ENCODE peak calls at places on chromosomes 2 and 18, in six cellular contexts. A is neural progenitor cell, M is GM23248, L is HepG2, U is K562, C is HCT116. I is an unnamed sample. For H3K4me1, the result is how much of the 10 kb centered on the place peaks cover.

GRCh38 chr18:62637807-62638687 is 77.3 kb upstream of the PHLPP1 start:
- DNase-seq in A (peak), M (peak), L (peak), U (peak), C (peak), I (peak)

GRCh38 chr2:176545627-176546026 is 276.4 kb downstream of the MTX2 start:
- DNase-seq in A (no peak), M (peak), L (no peak), U (no peak), C (no peak), I (no peak)

GRCh38 chr2:24015562-24016375 is 5.9 kb downstream of the MFSD2B start:
- DNase-seq in A (no peak), M (peak), L (peak), U (peak), C (no peak), I (peak)

GRCh38 chr2:15159751-15160177 is 401.4 kb downstream of the NBAS start:
- DNase-seq in A (peak), M (peak), L (peak), U (peak), C (peak), I (peak)

GRCh38 chr2:46963210-46963609 is 47.6 kb upstream of the MCFD2 start:
- DNase-seq in A (no peak), M (no peak), L (no peak), U (no peak), C (no peak), I (no peak)

GRCh38 chr2:29528891-29529520 is 392.4 kb downstream of the ALK start:
- DNase-seq in A (no peak), M (peak), L (no peak), U (no peak), C (no peak), I (peak)

GRCh38 chr2:44547713-44548112 is 186.0 kb downstream of the CAMKMT start:
- DNase-seq in A (no peak), M (no peak), L (no peak), U (peak), C (no peak), I (no peak)

GRCh38 chr2:85826990-85827878 is 61.6 kb downstream of the ST3GAL5 start:
- DNase-seq in A (peak), M (peak), L (peak), U (peak), C (peak), I (peak)

GRCh38 chr2:169732583-169733358 is 861 bp upstream of the KLHL23 start:
- DNase-seq in A (no peak), M (peak), L (peak), U (peak), C (no peak), I (no peak)

GRCh38 chr2:121529439-121530209 is 1.1 kb upstream of the RNU4ATAC start:
- DNase-seq in A (peak), M (peak), L (peak), U (peak), C (no peak), I (peak)

GRCh38 chr2:157856157-157856455 is 20.0 kb downstream of the ACVR1 start:
- DNase-seq in A (no peak), M (peak), L (no peak), U (no peak), C (no peak), I (peak)

GRCh38 chr2:222451270-222451674 is 26.9 kb downstream of the SGPP2 start:
- DNase-seq in A (no peak), M (no peak), L (no peak), U (no peak), C (no peak), I (peak)

GRCh38 chr18:68769423-68769822 is 28.5 kb upstream of the CCDC102B start:
- DNase-seq in A (no peak), M (peak), L (no peak), U (no peak), C (no peak), I (no peak)

GRCh38 chr18:79317718-79318117 is 78.0 kb upstream of the NFATC1 start:
- DNase-seq in A (no peak), M (no peak), L (no peak), U (no peak), C (no peak), I (no peak)

GRCh38 chr2:95166065-95166763 is 605 bp downstream of the ZNF2 start:
- DNase-seq in A (peak), M (no peak), L (peak), U (no peak), C (no peak), I (no peak)

GRCh38 chr2:203812294-203813221 is 55.0 kb upstream of the CTLA4 start:
- DNase-seq in A (no peak), M (no peak), L (peak), U (no peak), C (no peak), I (no peak)

GRCh38 chr18:59202258-59202820 is 17.6 kb upstream of the GRP start:
- DNase-seq in A (no peak), M (peak), L (no peak), U (no peak), C (no peak), I (no peak)

GRCh38 chr2:197254776-197255521 is 55.6 kb downstream of the ANKRD44 start:
- DNase-seq in A (no peak), M (peak), L (no peak), U (no peak), C (no peak), I (no peak)

GRCh38 chr2:197258580-197258979 is 52.0 kb downstream of the ANKRD44 start:
- DNase-seq in A (no peak), M (peak), L (no peak), U (no peak), C (no peak), I (peak)

GRCh38 chr2:197256021-197256420 is 54.6 kb downstream of the ANKRD44 start:
- DNase-seq in A (no peak), M (no peak), L (no peak), U (no peak), C (no peak), I (no peak)

GRCh38 chr2:197255550-197255949 is 55.0 kb downstream of the ANKRD44 start:
- DNase-seq in A (peak), M (peak), L (no peak), U (no peak), C (no peak), I (peak)

GRCh38 chr2:197256771-197257170 is 53.8 kb downstream of the ANKRD44 start:
- DNase-seq in A (no peak), M (no peak), L (no peak), U (no peak), C (no peak), I (no peak)
- H3K4me1 ChIP-seq in A (under half), M (under half), L (under half), U (under half), C (under half), I (under half)

GRCh38 chr2:119225084-119225864 is 1.6 kb downstream of the STEAP3 start:
- DNase-seq in A (no peak), M (no peak), L (peak), U (peak), C (no peak), I (no peak)

GRCh38 chr2:119222213-119222612 is 1.4 kb upstream of the STEAP3 start:
- DNase-seq in A (no peak), M (no peak), L (no peak), U (no peak), C (no peak), I (no peak)

GRCh38 chr2:119224391-119224972 is 848 bp downstream of the STEAP3 start:
- DNase-seq in A (no peak), M (no peak), L (no peak), U (no peak), C (no peak), I (no peak)

GRCh38 chr2:119222863-119223520 is 642 bp upstream of the STEAP3 start:
- DNase-seq in A (no peak), M (no peak), L (no peak), U (no peak), C (no peak), I (no peak)

DNA sequence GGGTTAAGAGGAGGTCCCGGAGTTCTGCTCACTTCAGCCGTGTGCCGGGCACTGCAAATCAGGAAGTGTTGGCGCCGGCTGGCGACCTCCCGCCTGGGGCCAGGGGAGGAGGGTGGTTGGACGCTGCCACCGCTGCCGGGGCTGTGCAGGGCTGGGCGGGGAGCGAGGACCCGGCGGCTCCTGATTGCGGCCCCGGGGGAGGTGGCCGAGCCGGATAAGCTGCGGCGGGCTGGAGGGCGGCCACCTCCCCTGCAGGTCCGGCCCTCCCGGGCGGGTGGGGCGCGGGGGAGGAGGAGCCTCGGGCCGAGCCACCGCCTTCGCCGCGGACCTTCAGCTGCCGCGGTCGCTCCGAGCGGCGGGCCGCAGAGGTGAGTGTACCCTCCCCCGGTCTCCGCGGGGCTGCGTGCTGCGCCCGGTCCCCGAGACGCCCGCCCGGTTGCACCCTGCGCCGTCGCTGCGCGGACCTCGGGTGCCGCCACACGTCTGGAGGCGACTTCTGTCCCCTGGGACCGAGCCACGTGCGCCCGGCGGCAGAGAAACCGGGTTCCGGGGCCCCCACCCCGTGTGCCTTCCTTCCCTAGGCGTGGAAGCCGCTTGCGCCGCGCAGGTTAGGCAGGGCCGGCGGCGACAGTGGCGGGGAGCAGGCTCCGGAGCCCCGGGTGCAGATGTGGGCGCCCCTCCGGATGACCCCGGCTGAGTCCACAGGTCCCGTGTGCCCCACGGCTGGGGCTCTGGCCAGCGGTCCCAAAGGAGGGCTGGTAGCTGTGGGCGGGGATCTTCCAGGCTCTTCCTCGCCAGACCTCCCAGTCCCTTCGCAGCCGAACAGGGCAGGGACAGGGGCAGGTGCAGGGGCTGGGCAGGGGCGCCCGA is at the start of gene STEAP3:
- DNase-seq in A (peak), M (peak), L (peak), U (peak), C (peak), I (peak)
- TF ChIP-seq EZH2 in A (peak), M (no peak), L (no peak), U (no peak), C (no peak), I (no peak)

GRCh38 chr2:216696321-216696720 is 972 bp upstream of the IGFBP5 start:
- DNase-seq in A (no peak), M (no peak), L (no peak), U (no peak), C (no peak), I (no peak)
- H3K4me1 ChIP-seq in A (under half), M (under half), L (under half), U (under half), C (under half), I (under half)

GRCh38 chr2:31327505-31327904 is 87.0 kb downstream of the XDH start:
- DNase-seq in A (no peak), M (no peak), L (no peak), U (no peak), C (no peak), I (no peak)
- TF ChIP-seq EZH2 in A (no peak), M (no peak), L (no peak), U (no peak), C (no peak), I (no peak)

GRCh38 chr2:217949448-217949847 is 53.3 kb downstream of the TNS1 start:
- DNase-seq in A (no peak), M (no peak), L (no peak), U (no peak), C (no peak), I (no peak)

GRCh38 chr2:217950401-217950871 is 52.4 kb downstream of the TNS1 start:
- DNase-seq in A (no peak), M (no peak), L (no peak), U (no peak), C (no peak), I (no peak)

GRCh38 chr2:217948897-217949296 is 53.9 kb downstream of the TNS1 start:
- DNase-seq in A (no peak), M (no peak), L (no peak), U (no peak), C (no peak), I (no peak)

GRCh38 chr2:217947341-217948316 is 55.2 kb downstream of the TNS1 start:
- DNase-seq in A (no peak), M (no peak), L (no peak), U (no peak), C (peak), I (no peak)

DNA sequence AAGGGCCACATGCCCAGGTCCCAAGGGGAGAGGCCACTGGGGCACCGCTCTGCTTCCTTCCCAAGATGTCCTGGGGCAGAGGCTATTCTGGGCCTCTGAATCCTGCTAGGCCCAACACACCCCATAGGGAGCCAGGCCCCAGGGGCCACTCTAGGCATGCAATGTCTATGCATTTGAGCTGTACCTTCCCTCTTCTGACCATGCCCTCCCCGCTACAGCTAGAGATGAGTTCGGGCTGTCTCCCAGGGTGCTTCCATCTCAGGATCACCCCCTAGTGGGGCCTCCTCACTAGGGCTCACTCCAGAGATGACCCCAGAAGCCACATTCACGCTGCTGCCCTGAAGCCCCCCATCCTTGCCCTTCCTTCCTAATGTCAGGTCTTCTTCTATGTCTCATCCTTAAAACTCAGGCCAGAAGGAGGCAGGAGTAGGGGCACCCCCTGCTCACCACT is 54.4 kb downstream of the TNS1 start:
- DNase-seq in A (no peak), M (no peak), L (no peak), U (no peak), C (no peak), I (no peak)
- H3K4me1 ChIP-seq in A (under half), M (under half), L (under half), U (under half), C (under half), I (under half)

GRCh38 chr2:120344214-120344990 is 1.5 kb upstream of the INHBB start:
- DNase-seq in A (peak), M (peak), L (no peak), U (no peak), C (no peak), I (no peak)

GRCh38 chr2:120341977-120342376 is 4.0 kb upstream of the INHBB start:
- DNase-seq in A (no peak), M (no peak), L (no peak), U (no peak), C (no peak), I (no peak)

GRCh38 chr2:120342451-120342850 is 3.5 kb upstream of the INHBB start:
- DNase-seq in A (peak), M (no peak), L (no peak), U (no peak), C (no peak), I (no peak)

GRCh38 chr2:120343433-120344105 is 2.4 kb upstream of the INHBB start:
- DNase-seq in A (peak), M (peak), L (peak), U (peak), C (peak), I (peak)

GRCh38 chr2:120343100-120343432 is 2.9 kb upstream of the INHBB start:
- DNase-seq in A (no peak), M (no peak), L (no peak), U (no peak), C (no peak), I (no peak)
- TF ChIP-seq EZH2 in A (no peak), M (no peak), L (no peak), U (no peak), C (no peak), I (no peak)

GRCh38 chr2:172228177-172228785 is 125.6 kb upstream of the DLX2 start:
- DNase-seq in A (no peak), M (no peak), L (no peak), U (no peak), C (no peak), I (peak)
- H3K4me1 ChIP-seq in A (under half), M (under half), L (under half), U (under half), C (under half), I (under half)

GRCh38 chr2:172087191-172087779 is 2.0 kb downstream of the DLX1 start:
- DNase-seq in A (no peak), M (peak), L (no peak), U (no peak), C (no peak), I (no peak)
- TF ChIP-seq EZH2 in A (no peak), M (no peak), L (peak), U (no peak), C (no peak), I (no peak)

I was measured in fibroblast of lung.